ENCODE peak calls at places on chromosome 15, in four cellular contexts. M is HFFc6, Q is psoas muscle, G is activated B cell treated with CpG ODN at 0.5 μM for 24 hours. N is an unnamed sample.

GRCh38 chr15:57941816-57942215 is 123.7 kb downstream of the ALDH1A2 start:
- DNase-seq in Q (no peak), M (no peak), G (no peak), N (no peak)

GRCh38 chr15:85874236-85874635 is 79.5 kb upstream of the KLHL25 start:
- DNase-seq in G (no peak), Q (no peak), M (no peak), N (no peak)

GRCh38 chr15:74794248-74794969 is 12.5 kb downstream of the CSK start:
- DNase-seq in M (no peak), G (no peak), Q (no peak), N (no peak)

GRCh38 chr15:83372434-83372873 is 74.7 kb upstream of the SH3GL3 start:
- DNase-seq in Q (no peak), G (no peak), M (peak), N (no peak)

GRCh38 chr15:52183562-52184173 is 7.5 kb downstream of the GNB5 start:
- DNase-seq in Q (no peak), M (peak), G (no peak), N (peak)

GRCh38 chr15:71152542-71152941 is 37.3 kb downstream of the THSD4 start:
- DNase-seq in G (no peak), Q (no peak), M (no peak), N (no peak)

GRCh38 chr15:32636410-32636809 is 5.1 kb upstream of the SCG5 start:
- DNase-seq in M (no peak), Q (no peak), G (no peak), N (no peak)

GRCh38 chr15:46872591-46872990 is 844.7 kb upstream of the SEMA6D start:
- DNase-seq in G (no peak), M (no peak), Q (no peak), N (no peak)

GRCh38 chr15:23866832-23867231 is 179.7 kb upstream of the NDN start:
- DNase-seq in Q (no peak), M (no peak), G (no peak), N (no peak)

GRCh38 chr15:32844118-32844711 is 126.4 kb downstream of the GREM1 start:
- DNase-seq in M (peak), Q (no peak), G (no peak), N (no peak)

GRCh38 chr15:79169531-79170123 is 79.0 kb upstream of the RASGRF1 start:
- DNase-seq in G (no peak), Q (no peak), M (no peak), N (no peak)

GRCh38 chr15:69343133-69343532 is 44.4 kb downstream of the PAQR5 start:
- DNase-seq in M (no peak), Q (no peak), G (no peak), N (no peak)

GRCh38 chr15:89433686-89434085 is 62.7 kb downstream of the RHCG start:
- DNase-seq in G (no peak), M (no peak), Q (no peak), N (no peak)

GRCh38 chr15:101489633-101490407 is at the start of gene PCSK6:
- DNase-seq in M (no peak), Q (peak), G (no peak), N (no peak)

GRCh38 chr15:50819344-50819743 is 53.8 kb upstream of the SPPL2A start:
- DNase-seq in G (no peak), M (no peak), Q (no peak), N (no peak)

GRCh38 chr15:92809880-92810361 is 90.2 kb upstream of the CHD2 start:
- DNase-seq in G (no peak), M (peak), Q (no peak), N (no peak)

GRCh38 chr15:40928351-40928974 is 677 bp upstream of the DLL4 start:
- DNase-seq in M (no peak), Q (no peak), G (no peak), N (no peak)

GRCh38 chr15:25687276-25687675 is 175.9 kb downstream of the ATP10A start:
- DNase-seq in G (no peak), M (no peak), Q (no peak), N (no peak)

GRCh38 chr15:39310633-39311032 is 270.2 kb upstream of the THBS1 start:
- DNase-seq in G (no peak), M (peak), Q (no peak), N (no peak)

GRCh38 chr15:66789029-66790025 is 87.3 kb downstream of the SMAD6 start:
- DNase-seq in G (no peak), Q (peak), M (peak), N (no peak)
- TF ChIP-seq CTCF in G (no peak), Q (peak), M (peak), N (peak)

GRCh38 chr15:72380743-72381142 is 4.9 kb upstream of the HEXA start:
- DNase-seq in Q (no peak), M (no peak), G (no peak), N (no peak)

GRCh38 chr15:72379856-72380255 is 4.0 kb upstream of the HEXA start:
- DNase-seq in M (no peak), Q (no peak), G (no peak), N (no peak)

DNA sequence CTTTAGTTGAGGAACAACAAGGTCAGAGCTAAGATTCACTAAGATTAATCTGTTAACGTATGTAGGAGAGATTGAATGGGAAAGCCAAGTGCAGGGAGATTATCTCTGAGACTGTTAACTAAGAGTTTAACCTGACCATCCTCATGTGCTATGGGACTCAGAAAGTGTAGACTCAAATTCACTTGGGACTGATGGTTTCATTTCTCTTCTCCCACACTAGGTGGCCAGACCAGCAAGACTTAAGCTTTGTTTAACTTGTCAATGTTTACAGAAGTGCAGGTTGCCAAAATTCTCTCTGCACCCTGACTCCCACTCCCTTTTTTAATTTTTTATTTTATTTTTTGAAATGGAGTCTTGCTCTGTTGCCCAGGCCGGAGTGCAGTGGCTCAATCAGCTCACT is 6.3 kb upstream of the HEXA start:
- DNase-seq in Q (no peak), G (no peak), M (peak), N (no peak)
- TF ChIP-seq CTCF in Q (no peak), G (no peak), M (peak), N (peak)

DNA sequence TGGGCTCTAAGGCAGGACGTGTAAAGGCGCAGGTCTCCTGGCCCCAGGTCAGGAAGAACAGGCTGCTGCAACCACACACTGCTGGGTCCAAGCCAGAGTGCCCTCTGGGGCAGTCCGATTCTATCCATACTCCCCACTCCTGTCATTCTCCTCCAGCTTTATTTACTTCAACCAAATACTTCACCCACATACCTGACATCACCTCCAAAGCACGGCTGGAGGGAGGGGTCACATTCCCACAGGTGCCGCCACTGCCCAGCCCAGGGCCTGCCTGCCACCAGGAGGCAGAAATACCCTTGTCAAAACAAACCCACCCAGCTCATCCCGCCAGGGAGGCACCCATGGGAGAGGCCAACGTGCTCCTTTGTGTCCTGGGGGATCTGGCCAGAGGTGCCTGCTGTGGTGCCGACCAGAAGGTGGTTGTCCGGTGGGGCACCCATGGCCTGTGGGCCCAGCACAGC is 100.4 kb downstream of the DAPK2 start:
- DNase-seq in G (no peak), Q (no peak), M (no peak), N (no peak)
- TF ChIP-seq CTCF in G (no peak), Q (no peak), M (no peak), N (no peak)

GRCh38 chr15:30997270-30997669 is 5.8 kb upstream of the MTMR10 start:
- DNase-seq in G (no peak), Q (no peak), M (no peak), N (no peak)
- TF ChIP-seq CTCF in G (no peak), Q (no peak), M (no peak), N (no peak)

N was measured in progenitor cell of endocrine pancreas.